ENCODE peak calls at places on chromosome 17, in eight cellular contexts. P is sigmoid colon; N is stimulated activated CD4-positive, alpha-beta T cell treated with anti-CD3 and anti-CD28 coated beads, Interleukin-1b, Interleukin-23, amount 100 ng/mL, for 1 hour; K is amniotic stem cell; J is NCI-H2029; V is fibroblast of the conjunctiva; L is colonic mucosa; E is iPS-NIHi11. I is an unnamed sample.

GRCh38 chr17:4898351-4898750 is 985 bp upstream of the C17orf107 start:
- DNase-seq in P (no peak), N (no peak), K (no peak), J (no peak), V (no peak), L (no peak), E (no peak), I (no peak)

GRCh38 chr17:80821546-80821945 is 170.1 kb upstream of the CHMP6 start:
- DNase-seq in P (peak), N (no peak), K (no peak), J (no peak), V (no peak), L (no peak), E (no peak), I (peak)

GRCh38 chr17:50276588-50277356 is 2.5 kb downstream of the TMEM92 start:
- DNase-seq in P (no peak), N (no peak), K (no peak), J (no peak), V (no peak), L (no peak), E (no peak), I (no peak)

GRCh38 chr17:35934760-35935159 is 4.2 kb upstream of the RDM1 start:
- DNase-seq in P (no peak), N (no peak), K (no peak), J (no peak), V (no peak), L (no peak), E (no peak), I (no peak)

GRCh38 chr17:17350491-17351355 is 47.5 kb downstream of the NT5M start:
- DNase-seq in P (no peak), N (no peak), K (peak), J (no peak), V (no peak), L (no peak), E (peak), I (peak)

GRCh38 chr17:5825717-5826330 is 241.5 kb upstream of the NLRP1 start:
- DNase-seq in P (no peak), N (no peak), K (no peak), J (no peak), V (no peak), L (no peak), E (no peak), I (no peak)

GRCh38 chr17:70185280-70185679 is 15.9 kb downstream of the KCNJ2 start:
- DNase-seq in P (no peak), N (no peak), K (no peak), J (no peak), V (no peak), L (no peak), E (no peak), I (no peak)

GRCh38 chr17:42119301-42119700 is 1.9 kb downstream of the KAT2A start:
- DNase-seq in P (no peak), N (no peak), K (no peak), J (no peak), V (no peak), L (no peak), E (no peak), I (no peak)

GRCh38 chr17:67514998-67515397 is 137.9 kb downstream of the PITPNC1 start:
- DNase-seq in P (no peak), N (no peak), K (no peak), J (peak), V (no peak), L (no peak), E (no peak), I (no peak)

GRCh38 chr17:33492731-33493260 is 199.7 kb upstream of the ASIC2 start:
- DNase-seq in P (no peak), N (no peak), K (no peak), J (no peak), V (no peak), L (no peak), E (no peak), I (no peak)

GRCh38 chr17:73201215-73202069 is 8.6 kb downstream of the COG1 start:
- DNase-seq in P (no peak), N (no peak), K (no peak), J (no peak), V (no peak), L (no peak), E (no peak), I (no peak)

GRCh38 chr17:60496051-60496450 is 30.0 kb downstream of the APPBP2 start:
- DNase-seq in P (no peak), N (no peak), K (no peak), J (no peak), V (no peak), L (no peak), E (no peak), I (no peak)

GRCh38 chr17:50877838-50878237 is 11.7 kb upstream of the TOB1 start:
- DNase-seq in P (no peak), N (no peak), K (no peak), J (no peak), V (no peak), L (no peak), E (no peak), I (no peak)

GRCh38 chr17:27339198-27339835 is 45.4 kb downstream of the WSB1 start:
- DNase-seq in P (no peak), N (no peak), K (no peak), J (no peak), V (no peak), L (no peak), E (no peak), I (no peak)

GRCh38 chr17:76452646-76453430 is at the start of gene UBE2O:
- DNase-seq in P (peak), N (peak), K (peak), J (peak), V (peak), L (peak), E (peak), I (peak)

GRCh38 chr17:51427259-51428255 is 167.2 kb downstream of the UTP18 start:
- DNase-seq in P (no peak), N (peak), K (no peak), J (peak), V (peak), L (no peak), E (no peak), I (no peak)

GRCh38 chr17:29078183-29079045 is 35.5 kb downstream of the PIPOX start:
- DNase-seq in P (no peak), N (no peak), K (peak), J (peak), V (no peak), L (no peak), E (no peak), I (no peak)

GRCh38 chr17:5254903-5255521 is 20.4 kb upstream of the SCIMP start:
- DNase-seq in P (no peak), N (no peak), K (no peak), J (no peak), V (no peak), L (no peak), E (no peak), I (no peak)

GRCh38 chr17:70144260-70144846 is 25.0 kb upstream of the KCNJ2 start:
- DNase-seq in P (no peak), N (no peak), K (no peak), J (no peak), V (peak), L (no peak), E (peak), I (no peak)

GRCh38 chr17:29855686-29856085 is 74.3 kb downstream of the SSH2 start:
- DNase-seq in P (no peak), N (no peak), K (no peak), J (no peak), V (peak), L (no peak), E (no peak), I (no peak)

GRCh38 chr17:81576621-81577277 is 24.6 kb upstream of the FAAP100 start:
- DNase-seq in P (no peak), N (no peak), K (peak), J (no peak), V (no peak), L (no peak), E (no peak), I (no peak)

GRCh38 chr17:2233441-2233947 is 70.1 kb downstream of the SMG6 start:
- DNase-seq in P (peak), N (no peak), K (no peak), J (no peak), V (no peak), L (no peak), E (no peak), I (no peak)

GRCh38 chr17:68195667-68196393 is 52.0 kb upstream of the AMZ2 start:
- DNase-seq in P (no peak), N (no peak), K (no peak), J (peak), V (no peak), L (no peak), E (peak), I (no peak)

GRCh38 chr17:57481901-57482300 is 225.6 kb downstream of the MSI2 start:
- DNase-seq in P (no peak), N (no peak), K (peak), J (no peak), V (peak), L (no peak), E (no peak), I (no peak)

I was measured in cardiac septum.